ENCODE peak calls at places on chromosomes 2 and 18, in five cellular contexts. A is brain microvascular endothelial cell, I is aorta, Y is psoas muscle, S is heart left ventricle. V is an unnamed sample.

GRCh38 chr2:102179061-102179460 is 7.8 kb upstream of the IL1RL2 start:
- DNase-seq in A (no peak), I (no peak), Y (no peak), S (no peak), V (no peak)

GRCh38 chr2:229818230-229818629 is 103.6 kb downstream of the TRIP12 start:
- DNase-seq in A (no peak), I (no peak), Y (no peak), S (no peak), V (no peak)

GRCh38 chr2:225937625-225938024 is 538.1 kb downstream of the NYAP2 start:
- DNase-seq in A (peak), I (no peak), Y (no peak), S (no peak), V (no peak)

GRCh38 chr18:14104906-14105748 is 27.1 kb downstream of the ZNF519 start:
- DNase-seq in A (no peak), I (no peak), Y (no peak), S (no peak), V (no peak)

GRCh38 chr2:11685906-11686470 is 16.0 kb upstream of the NTSR2 start:
- DNase-seq in A (no peak), I (no peak), Y (no peak), S (no peak), V (no peak)

GRCh38 chr2:124046332-124046731 is 21.2 kb downstream of the CNTNAP5 start:
- DNase-seq in A (no peak), I (no peak), Y (no peak), S (no peak), V (no peak)

GRCh38 chr2:27828305-27828704 is 56.8 kb downstream of the MRPL33 start:
- DNase-seq in A (no peak), I (no peak), Y (no peak), S (no peak), V (no peak)

GRCh38 chr2:15956230-15956629 is 15.9 kb downstream of the MYCN start:
- DNase-seq in A (no peak), I (no peak), Y (no peak), S (no peak), V (no peak)

GRCh38 chr2:30768708-30769580 is 38.3 kb downstream of the CAPN13 start:
- DNase-seq in A (no peak), I (no peak), Y (no peak), S (no peak), V (no peak)

GRCh38 chr2:205287316-205287715 is 395.0 kb upstream of the NRP2 start:
- DNase-seq in A (no peak), I (no peak), Y (no peak), S (no peak), V (no peak)

GRCh38 chr2:88090446-88091283 is 23.0 kb downstream of the SMYD1 start:
- DNase-seq in A (no peak), I (no peak), Y (no peak), S (no peak), V (no peak)

GRCh38 chr2:159093496-159093895 is 125.1 kb downstream of the TANC1 start:
- DNase-seq in A (no peak), I (no peak), Y (no peak), S (no peak), V (no peak)

GRCh38 chr2:189542145-189542882 is 38.3 kb downstream of the SLC40A1 start:
- DNase-seq in A (no peak), I (no peak), Y (no peak), S (no peak), V (no peak)

GRCh38 chr2:134594399-134594798 is 124.4 kb downstream of the TMEM163 start:
- DNase-seq in A (no peak), I (no peak), Y (no peak), S (no peak), V (no peak)

GRCh38 chr2:110933420-110933819 is 187.3 kb upstream of the BCL2L11 start:
- DNase-seq in A (no peak), I (no peak), Y (no peak), S (no peak), V (no peak)

GRCh38 chr2:60759654-60760053 is 3.6 kb downstream of the PAPOLG start:
- DNase-seq in A (no peak), I (no peak), Y (no peak), S (no peak), V (no peak)

GRCh38 chr18:25516747-25517498 is 165.0 kb upstream of the ZNF521 start:
- DNase-seq in A (no peak), I (no peak), Y (no peak), S (no peak), V (no peak)

GRCh38 chr2:170716851-170717598 is 1.9 kb downstream of the SP5 start:
- DNase-seq in A (no peak), I (peak), Y (peak), S (peak), V (no peak)

GRCh38 chr2:168130302-168130701 is 117.1 kb downstream of the STK39 start:
- DNase-seq in A (no peak), I (no peak), Y (no peak), S (no peak), V (no peak)

DNA sequence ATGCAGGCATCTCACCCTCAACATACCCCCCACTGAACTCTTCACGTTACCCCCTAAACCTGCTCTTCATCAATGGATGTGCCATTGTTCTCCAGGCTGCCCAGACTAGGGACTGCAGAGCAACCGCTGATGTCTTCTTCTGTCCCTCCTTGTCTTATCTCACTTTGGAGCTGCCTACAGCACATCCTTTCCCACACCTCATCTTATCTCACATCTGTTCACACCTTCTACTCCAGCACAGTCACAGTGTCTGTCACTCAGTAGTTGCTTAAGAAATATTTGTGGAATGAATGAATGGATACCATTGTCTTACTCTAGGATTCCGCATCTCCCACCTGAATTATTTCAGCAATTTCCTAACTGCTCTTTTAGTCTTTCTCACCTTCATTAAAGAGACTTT is 144.5 kb downstream of the ANTXR1 start:
- DNase-seq in A (no peak), I (no peak), Y (no peak), S (no peak), V (no peak)
- H3K27ac ChIP-seq in A (no peak), I (peak), Y (no peak), S (no peak), V (no peak)

GRCh38 chr2:6865346-6866238 is at the start of gene CMPK2:
- DNase-seq in A (no peak), I (peak), Y (peak), S (peak), V (no peak)
- H3K27ac ChIP-seq in A (no peak), I (no peak), Y (peak), S (peak), V (no peak)

GRCh38 chr2:130819915-130820861 is 16.5 kb upstream of the ARHGEF4 start:
- DNase-seq in A (no peak), I (peak), Y (peak), S (no peak), V (no peak)
- H3K27ac ChIP-seq in A (no peak), I (peak), Y (no peak), S (no peak), V (no peak)

DNA sequence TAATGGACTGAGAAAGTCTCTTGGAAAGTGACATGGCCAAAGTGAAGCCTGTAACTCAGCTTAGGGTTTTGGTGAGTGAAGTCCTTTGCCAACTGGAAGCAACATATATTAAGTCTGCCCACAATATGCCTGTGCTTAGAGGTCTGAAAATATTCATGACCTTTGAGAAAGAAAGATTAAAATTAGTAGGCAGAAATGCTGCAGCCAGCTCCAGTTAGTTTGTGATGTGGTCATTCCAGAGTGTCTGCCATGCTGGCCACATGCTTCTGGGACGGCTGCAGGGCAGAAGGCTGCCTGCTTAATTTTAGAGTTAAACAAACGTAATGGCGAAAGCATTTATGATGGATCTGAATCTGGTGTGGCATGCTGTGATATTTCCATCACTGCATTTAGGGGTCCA is 95.4 kb downstream of the FHOD3 start:
- DNase-seq in A (no peak), I (no peak), Y (no peak), S (peak), V (no peak)
- H3K27ac ChIP-seq in A (no peak), I (no peak), Y (peak), S (peak), V (no peak)

GRCh38 chr2:123040506-123040905 is 984.6 kb upstream of the CNTNAP5 start:
- DNase-seq in A (no peak), I (no peak), Y (no peak), S (no peak), V (no peak)
- H3K27ac ChIP-seq in A (no peak), I (no peak), Y (no peak), S (no peak), V (no peak)